ENCODE peak calls at places on chromosomes 12 and 14, in six cellular contexts. Y, D, C, L, W and R are unnamed samples.

GRCh38 chr12:12864243-12864642 is 27.1 kb upstream of the GPRC5A start:
- DNase-seq in W (no peak), D (no peak), Y (no peak), C (no peak), L (no peak), R (no peak)

GRCh38 chr12:132452596-132453350 is 37.2 kb upstream of the FBRSL1 start:
- DNase-seq in Y (no peak), D (no peak), C (no peak), L (no peak), W (no peak), R (no peak)

GRCh38 chr14:57389646-57390036 is 745 bp upstream of the NAA30 start:
- DNase-seq in C (no peak), W (no peak), Y (no peak), D (no peak), L (peak), R (no peak)

GRCh38 chr12:79223761-79224160 is 359.2 kb downstream of the SYT1 start:
- DNase-seq in W (no peak), Y (no peak), L (no peak), D (no peak), C (no peak), R (no peak)

GRCh38 chr12:95214466-95214865 is 2.8 kb downstream of the FGD6 start:
- DNase-seq in W (no peak), L (no peak), Y (no peak), D (no peak), C (no peak), R (peak)

GRCh38 chr12:12818693-12819092 is 5.5 kb downstream of the DDX47 start:
- DNase-seq in D (peak), W (no peak), L (no peak), C (no peak), Y (no peak), R (no peak)

GRCh38 chr14:93035585-93035916 is 80.2 kb downstream of the ITPK1 start:
- DNase-seq in C (no peak), Y (no peak), D (no peak), L (no peak), W (no peak), R (no peak)

GRCh38 chr14:92531151-92531873 is 17.7 kb downstream of the RIN3 start:
- DNase-seq in C (no peak), Y (no peak), L (no peak), W (no peak), D (no peak), R (no peak)

GRCh38 chr12:28127455-28127854 is 62.8 kb upstream of the CCDC91 start:
- DNase-seq in D (peak), Y (no peak), C (no peak), W (no peak), L (no peak), R (no peak)

GRCh38 chr14:99211410-99211809 is 60.6 kb downstream of the BCL11B start:
- DNase-seq in D (no peak), C (no peak), Y (no peak), W (no peak), L (no peak), R (no peak)

GRCh38 chr12:95198914-95199313 is 18.4 kb downstream of the FGD6 start:
- DNase-seq in D (no peak), C (no peak), L (no peak), W (no peak), Y (no peak), R (no peak)

GRCh38 chr14:42222924-42223471 is 616.3 kb downstream of the LRFN5 start:
- DNase-seq in W (no peak), L (no peak), D (peak), C (peak), Y (no peak), R (no peak)

GRCh38 chr14:103118663-103119404 is 4.4 kb upstream of the TNFAIP2 start:
- DNase-seq in L (peak), D (no peak), C (peak), Y (peak), W (no peak), R (no peak)

GRCh38 chr12:32139064-32139421 is 32.4 kb downstream of the BICD1 start:
- DNase-seq in D (peak), L (no peak), C (peak), W (no peak), Y (peak), R (no peak)

GRCh38 chr12:19712041-19712440 is 272.7 kb downstream of the AEBP2 start:
- DNase-seq in C (no peak), W (no peak), L (no peak), D (peak), Y (no peak), R (no peak)

GRCh38 chr12:120015313-120015712 is 26.3 kb downstream of the BICDL1 start:
- DNase-seq in L (no peak), W (no peak), C (no peak), Y (no peak), D (no peak), R (no peak)

GRCh38 chr12:21764063-21764462 is 10.4 kb downstream of the KCNJ8 start:
- DNase-seq in L (no peak), Y (no peak), W (no peak), C (no peak), D (no peak), R (no peak)

GRCh38 chr12:20063116-20063515 is 305.2 kb upstream of the PDE3A start:
- DNase-seq in L (no peak), W (no peak), D (no peak), Y (no peak), C (no peak), R (no peak)

GRCh38 chr12:24014853-24015590 is 65.6 kb upstream of the SOX5 start:
- DNase-seq in W (no peak), L (no peak), D (no peak), C (no peak), Y (no peak), R (no peak)

GRCh38 chr12:51822956-51823355 is 25.6 kb downstream of the FIGNL2 start:
- DNase-seq in Y (no peak), W (no peak), C (no peak), L (no peak), D (no peak), R (no peak)